ENCODE peak calls at places on chromosomes 7 and 10, in six cellular contexts. F is WTC11; E is SW480; D is cardiac fibroblast; X is AML-193; J is activated naive CD8-positive, alpha-beta T cell treated with anti-CD3 and anti-CD28 coated beads, Interleukin-2, amount 50 U/mL, for 24 hours. A is an unnamed sample.

GRCh38 chr10:59625842-59626522 is 83.7 kb downstream of the SLC16A9 start:
- DNase-seq in J (peak), X (peak), D (peak), F (peak), E (peak), A (peak)

GRCh38 chr7:23333671-23334246 is 34.6 kb downstream of the MALSU1 start:
- DNase-seq in F (no peak), X (no peak), D (peak), J (no peak), E (no peak), A (peak)

GRCh38 chr10:28250782-28251181 is 52.1 kb downstream of the MPP7 start:
- DNase-seq in E (peak), J (no peak), F (no peak), D (peak), X (peak), A (no peak)

GRCh38 chr10:114808982-114809381 is 12.6 kb upstream of the FHIP2A start:
- DNase-seq in D (no peak), F (no peak), J (no peak), E (no peak), X (no peak), A (no peak)

GRCh38 chr7:157152391-157152937 is 13.7 kb downstream of the UBE3C start:
- DNase-seq in X (no peak), D (no peak), J (no peak), F (no peak), E (no peak), A (peak)

GRCh38 chr10:17064435-17064834 is 65.2 kb downstream of the CUBN start:
- DNase-seq in F (no peak), E (no peak), X (no peak), D (no peak), J (no peak), A (no peak)

GRCh38 chr7:84196007-84196551 is 1.5 kb upstream of the SEMA3A start:
- DNase-seq in F (no peak), X (peak), E (peak), D (peak), J (no peak), A (no peak)

GRCh38 chr7:91836065-91836368 is 44.5 kb downstream of the MTERF1 start:
- DNase-seq in F (no peak), J (no peak), E (no peak), D (peak), X (no peak), A (peak)

GRCh38 chr7:70810558-70811139 is 321.3 kb upstream of the GALNT17 start:
- DNase-seq in J (no peak), E (no peak), X (no peak), F (no peak), D (no peak), A (no peak)

GRCh38 chr10:89516149-89516832 is 19.1 kb downstream of the SLC16A12 start:
- DNase-seq in X (no peak), F (no peak), J (no peak), E (no peak), D (peak), A (peak)

GRCh38 chr10:6607187-6607586 is 27.1 kb upstream of the PRKCQ start:
- DNase-seq in D (no peak), J (no peak), E (no peak), X (no peak), F (no peak), A (no peak)

GRCh38 chr7:11716185-11716584 is 115.8 kb downstream of the THSD7A start:
- DNase-seq in X (no peak), F (no peak), D (peak), E (peak), J (no peak), A (peak)

GRCh38 chr7:15684834-15685233 is 1.6 kb downstream of the MEOX2 start:
- DNase-seq in X (no peak), J (no peak), E (no peak), F (no peak), D (peak), A (no peak)

GRCh38 chr7:20064974-20065862 is 152.0 kb downstream of the MACC1 start:
- DNase-seq in X (no peak), J (peak), E (peak), D (peak), F (no peak), A (no peak)

GRCh38 chr10:125084191-125085186 is 75.9 kb downstream of the CTBP2 start:
- DNase-seq in X (no peak), F (no peak), E (no peak), J (no peak), D (peak), A (peak)

GRCh38 chr10:58516118-58516517 is 3.4 kb downstream of the BICC1 start:
- DNase-seq in J (no peak), D (no peak), X (no peak), E (no peak), F (no peak), A (peak)

GRCh38 chr10:6025683-6026225 is 36.4 kb downstream of the IL2RA start:
- DNase-seq in J (no peak), X (no peak), F (no peak), D (no peak), E (no peak), A (no peak)

GRCh38 chr10:102159051-102159597 is 6.9 kb downstream of the NOLC1 start:
- DNase-seq in E (no peak), X (no peak), J (no peak), D (peak), F (no peak), A (no peak)

GRCh38 chr10:78752251-78752650 is 316.5 kb upstream of the ZMIZ1 start:
- DNase-seq in E (no peak), F (no peak), J (no peak), D (no peak), X (no peak), A (no peak)

GRCh38 chr7:137304624-137305235 is 38.8 kb downstream of the PTN start:
- DNase-seq in X (no peak), E (no peak), D (peak), F (no peak), J (no peak), A (no peak)

GRCh38 chr7:5354460-5355279 is 69.0 kb downstream of the TNRC18 start:
- DNase-seq in X (no peak), D (peak), E (no peak), J (no peak), F (peak), A (peak)

GRCh38 chr7:103656221-103656620 is 210.2 kb upstream of the SLC26A5 start:
- DNase-seq in X (no peak), D (no peak), J (no peak), E (no peak), F (no peak), A (no peak)

GRCh38 chr10:61845950-61846268 is 55.6 kb upstream of the ARID5B start:
- DNase-seq in F (no peak), E (no peak), J (no peak), X (no peak), D (no peak), A (no peak)

GRCh38 chr7:23347007-23347681 is 48.0 kb downstream of the MALSU1 start:
- DNase-seq in X (no peak), E (no peak), D (peak), F (no peak), J (no peak), A (no peak)

GRCh38 chr10:78520737-78521430 is 487.2 kb downstream of the RPS24 start:
- DNase-seq in J (no peak), D (peak), E (peak), X (peak), F (peak), A (peak)

GRCh38 chr10:69172241-69172998 is 7.6 kb upstream of the SUPV3L1 start:
- DNase-seq in J (no peak), X (no peak), E (no peak), D (no peak), F (no peak), A (no peak)

GRCh38 chr10:91552706-91553105 is 80.2 kb downstream of the PPP1R3C start:
- DNase-seq in D (peak), J (no peak), E (no peak), X (no peak), F (peak), A (no peak)